ENCODE peak calls at places on chromosome 9, in six cellular contexts. H is activated T-cell treated with anti-CD3 and anti-CD28 coated beads, Interleukin-2, amount 50 U/mL, for 72 hours; F is HFF-Myc; Y is GM23338; U is cardiac fibroblast; E is omental fat pad. S is an unnamed sample.

GRCh38 chr9:37239224-37239859 is 119.0 kb downstream of the ZCCHC7 start:
- DNase-seq in H (no peak), F (no peak), Y (peak; percentile 29), U (no peak), E (no peak), S (no peak)

GRCh38 chr9:16361939-16362338 is 508.5 kb downstream of the BNC2 start:
- DNase-seq in H (no peak), F (no peak), Y (no peak), U (no peak), E (no peak), S (no peak)

GRCh38 chr9:123659358-123659757 is 270.6 kb downstream of the DENND1A start:
- DNase-seq in H (no peak), F (no peak), Y (no peak), U (no peak), E (no peak), S (no peak)

GRCh38 chr9:69223605-69224004 is 49.5 kb downstream of the TJP2 start:
- DNase-seq in H (no peak), F (peak; percentile 44), Y (peak; percentile 92), U (peak; percentile 69), E (no peak), S (no peak)

GRCh38 chr9:133893191-133893994 is 98.7 kb downstream of the VAV2 start:
- DNase-seq in H (no peak), F (no peak), Y (no peak), U (no peak), E (no peak), S (no peak)

GRCh38 chr9:131011274-131012022 is 2.5 kb downstream of the LAMC3 start:
- DNase-seq in H (no peak), F (no peak), Y (peak; percentile 55), U (no peak), E (no peak), S (no peak)

GRCh38 chr9:15311607-15312006 is 4.6 kb upstream of the TTC39B start:
- DNase-seq in H (no peak), F (no peak), Y (no peak), U (no peak), E (no peak), S (no peak)

GRCh38 chr9:121169094-121169601 is 32.5 kb downstream of the RAB14 start:
- DNase-seq in H (no peak), F (peak; percentile 15), Y (peak; percentile 27), U (peak; percentile 41), E (no peak), S (no peak)

GRCh38 chr9:81599837-81600236 is 89.5 kb downstream of the TLE1 start:
- DNase-seq in H (no peak), F (no peak), Y (no peak), U (no peak), E (no peak), S (no peak)

GRCh38 chr9:87290241-87290700 is 207.4 kb upstream of the DAPK1 start:
- DNase-seq in H (no peak), F (no peak), Y (peak; percentile 31), U (peak; percentile 80), E (no peak), S (no peak)

GRCh38 chr9:78296208-78296892 is 575 bp upstream of the PSAT1 start:
- DNase-seq in H (peak; percentile 18), F (no peak), Y (peak; percentile 82), U (peak; percentile 48), E (no peak), S (no peak)

GRCh38 chr9:101705135-101705661 is 33.2 kb downstream of the GRIN3A start:
- DNase-seq in H (peak; percentile 35), F (no peak), Y (peak; percentile 86), U (no peak), E (no peak), S (no peak)

GRCh38 chr9:70061776-70062175 is 18.1 kb downstream of the MAMDC2 start:
- DNase-seq in H (no peak), F (no peak), Y (no peak), U (no peak), E (no peak), S (peak; percentile 47)

GRCh38 chr9:136026266-136026942 is 65.2 kb upstream of the UBAC1 start:
- DNase-seq in H (no peak), F (no peak), Y (no peak), U (no peak), E (no peak), S (no peak)

GRCh38 chr9:130766031-130766903 is 68.8 kb upstream of the ABL1 start:
- DNase-seq in H (peak; percentile 8), F (no peak), Y (no peak), U (no peak), E (no peak), S (no peak)

GRCh38 chr9:4305065-4305481 is 5.2 kb upstream of the GLIS3 start:
- DNase-seq in H (no peak), F (no peak), Y (no peak), U (no peak), E (no peak), S (no peak)

S was measured in AG09319.